ENCODE peak calls at places on chromosomes 2 and 18, in four cellular contexts. K is NCI-H460, G is NCI-H510A treated with DMSO at 0.1 percent for 48 hours, I is T-helper 9 cell. O is an unnamed sample.

GRCh38 chr2:186437719-186438118 is 48.3 kb upstream of the ZC3H15 start:
- DNase-seq in K (no peak), G (no peak), I (no peak), O (peak)

GRCh38 chr18:2971741-2972552 is 41.0 kb downstream of the LPIN2 start:
- DNase-seq in K (no peak), G (no peak), I (peak), O (peak)

GRCh38 chr2:104371084-104371483 is 482.8 kb upstream of the POU3F3 start:
- DNase-seq in K (no peak), G (no peak), I (no peak), O (no peak)

GRCh38 chr2:165406053-165406628 is 63.4 kb upstream of the CSRNP3 start:
- DNase-seq in K (no peak), G (no peak), I (no peak), O (no peak)

GRCh38 chr2:154452906-154453493 is 245.5 kb upstream of the KCNJ3 start:
- DNase-seq in K (peak), G (no peak), I (no peak), O (no peak)

GRCh38 chr2:41926614-41927580 is 120.9 kb upstream of the PKDCC start:
- DNase-seq in K (no peak), G (no peak), I (no peak), O (no peak)

GRCh38 chr2:182522930-182523541 is 96.2 kb upstream of the PDE1A start:
- DNase-seq in K (no peak), G (peak), I (no peak), O (no peak)

GRCh38 chr2:96111257-96111640 is 5.1 kb downstream of the ADRA2B start:
- DNase-seq in K (no peak), G (no peak), I (no peak), O (no peak)

GRCh38 chr2:143205106-143205764 is 76.0 kb downstream of the ARHGAP15 start:
- DNase-seq in K (no peak), G (peak), I (no peak), O (peak)

GRCh38 chr2:235218486-235218907 is 266.7 kb downstream of the SH3BP4 start:
- DNase-seq in K (no peak), G (no peak), I (no peak), O (no peak)

GRCh38 chr2:23330214-23330613 is 54.8 kb upstream of the KLHL29 start:
- DNase-seq in K (peak), G (no peak), I (no peak), O (no peak)

GRCh38 chr2:30379481-30379880 is 67.6 kb upstream of the LCLAT1 start:
- DNase-seq in K (no peak), G (no peak), I (no peak), O (no peak)

GRCh38 chr2:69889302-69889701 is 4.5 kb upstream of the SNRNP27 start:
- DNase-seq in K (no peak), G (no peak), I (no peak), O (no peak)

GRCh38 chr2:28580078-28580477 is 84.2 kb downstream of the PLB1 start:
- DNase-seq in K (no peak), G (no peak), I (no peak), O (no peak)

O was measured in T-helper 2 cell.